ENCODE peak calls at places on chromosomes 7 and 10, in nine cellular contexts. O is Panc1, J is epithelial cell of esophagus, M is fibroblast of the aortic adventitia, P is progenitor cell of endocrine pancreas, H is GM20000, G is mucosa of descending colon, D is IMR-90, A is GM06990. W is an unnamed sample.

GRCh38 chr7:11689096-11689495 is 142.9 kb downstream of the THSD7A start:
- DNase-seq in P (no peak), M (no peak), H (no peak), O (no peak), D (no peak), G (no peak), J (no peak), A (no peak), W (no peak)

GRCh38 chr7:76310102-76310957 is 7.9 kb downstream of the HSPB1 start:
- DNase-seq in H (no peak), M (no peak), P (no peak), J (peak), O (no peak), D (no peak), G (no peak), A (no peak), W (no peak)

GRCh38 chr7:154892459-154892858 is 110.5 kb downstream of the PAXIP1 start:
- DNase-seq in M (no peak), G (no peak), J (no peak), A (no peak), H (no peak), D (no peak), O (no peak), P (no peak), W (no peak)

GRCh38 chr10:17109475-17110207 is 20.0 kb downstream of the CUBN start:
- DNase-seq in O (no peak), H (no peak), P (no peak), G (no peak), M (peak), A (no peak), D (peak), J (peak), W (no peak)

GRCh38 chr7:141073641-141074161 is at the start of gene TMEM178B:
- DNase-seq in P (peak), M (no peak), H (peak), G (no peak), D (no peak), J (no peak), A (no peak), O (no peak), W (peak)

GRCh38 chr7:22444181-22444966 is 55.6 kb downstream of the STEAP1B start:
- DNase-seq in J (peak), P (no peak), G (no peak), H (no peak), M (no peak), O (no peak), D (no peak), A (peak), W (no peak)

GRCh38 chr10:44828515-44829142 is 82.5 kb upstream of the TMEM72 start:
- DNase-seq in H (no peak), D (peak), J (no peak), A (no peak), M (no peak), P (no peak), G (no peak), O (no peak), W (no peak)

GRCh38 chr10:62467509-62467908 is 93.3 kb downstream of the ZNF365 start:
- DNase-seq in A (no peak), H (no peak), G (no peak), P (no peak), O (no peak), D (peak), M (peak), J (peak), W (no peak)

GRCh38 chr7:134640842-134641715 is 5.6 kb upstream of the BPGM start:
- DNase-seq in H (no peak), M (no peak), D (peak), O (no peak), G (no peak), A (no peak), J (no peak), P (no peak), W (no peak)

GRCh38 chr7:74475987-74476350 is 22.3 kb downstream of the GTF2IRD1 start:
- DNase-seq in M (no peak), D (no peak), P (no peak), H (no peak), O (no peak), G (no peak), J (peak), A (no peak), W (no peak)

GRCh38 chr7:41085244-41085643 is 617.6 kb downstream of the INHBA start:
- DNase-seq in M (peak), O (no peak), P (no peak), A (no peak), H (no peak), G (no peak), J (peak), D (peak), W (no peak)

GRCh38 chr10:78893217-78893616 is 175.5 kb upstream of the ZMIZ1 start:
- DNase-seq in M (no peak), D (no peak), O (no peak), A (no peak), J (no peak), P (peak), G (no peak), H (no peak), W (no peak)

GRCh38 chr7:96299496-96299895 is 22.4 kb downstream of the SLC25A13 start:
- DNase-seq in P (no peak), G (no peak), D (no peak), J (peak), H (no peak), A (no peak), O (no peak), M (no peak), W (no peak)

GRCh38 chr10:131928248-131929095 is 27.7 kb downstream of the PPP2R2D start:
- DNase-seq in A (peak), G (no peak), M (no peak), J (peak), H (peak), P (no peak), D (peak), O (no peak), W (no peak)

GRCh38 chr10:119022846-119023552 is 6.5 kb upstream of the NANOS1 start:
- DNase-seq in H (no peak), O (no peak), G (no peak), D (peak), M (peak), A (no peak), P (no peak), J (peak), W (no peak)

GRCh38 chr10:124093076-124093773 is at the start of gene CHST15:
- DNase-seq in G (peak), J (peak), H (peak), A (peak), D (no peak), O (peak), M (peak), P (peak), W (peak)

GRCh38 chr7:27868117-27868516 is 128.2 kb downstream of the TAX1BP1 start:
- DNase-seq in O (no peak), P (no peak), A (no peak), G (no peak), D (peak), J (peak), M (no peak), H (no peak), W (no peak)

GRCh38 chr7:26202019-26202985 is 757 bp downstream of the CBX3 start:
- DNase-seq in G (no peak), D (no peak), O (no peak), H (peak), A (no peak), P (peak), J (peak), M (no peak), W (no peak)

GRCh38 chr10:93695720-93696119 is 6.7 kb downstream of the FRA10AC1 start:
- DNase-seq in A (no peak), P (no peak), O (no peak), J (no peak), G (no peak), D (no peak), H (no peak), M (no peak), W (no peak)

GRCh38 chr10:131930586-131931330 is 29.9 kb downstream of the PPP2R2D start:
- DNase-seq in J (no peak), A (no peak), H (no peak), M (no peak), D (no peak), P (no peak), O (no peak), G (no peak), W (no peak)

GRCh38 chr7:32043688-32044087 is 26.5 kb downstream of the PDE1C start:
- DNase-seq in O (no peak), G (no peak), M (peak), J (no peak), P (no peak), H (no peak), D (peak), A (no peak), W (no peak)

GRCh38 chr10:80204193-80204714 is 1.1 kb downstream of the ANXA11 start:
- DNase-seq in G (peak), H (peak), O (no peak), A (no peak), P (no peak), D (no peak), M (no peak), J (peak), W (no peak)

GRCh38 chr7:124784879-124785818 is 19.6 kb upstream of the GPR37 start:
- DNase-seq in J (peak), G (no peak), A (no peak), H (peak), M (peak), D (peak), O (peak), P (no peak), W (no peak)

GRCh38 chr10:100890696-100891271 is 22.0 kb upstream of the SLF2 start:
- DNase-seq in H (no peak), G (no peak), D (peak), J (peak), P (no peak), O (no peak), A (no peak), M (peak), W (no peak)

GRCh38 chr7:90312745-90313144 is 8.4 kb downstream of the FAM237B start:
- DNase-seq in G (no peak), P (no peak), M (peak), O (no peak), A (no peak), J (peak), H (no peak), D (no peak), W (no peak)

GRCh38 chr7:113812881-113813280 is 105.9 kb downstream of the PPP1R3A start:
- DNase-seq in A (no peak), H (no peak), D (peak), P (no peak), M (no peak), G (no peak), J (no peak), O (no peak), W (no peak)

GRCh38 chr10:43981232-43981631 is 332.6 kb upstream of the ZNF32 start:
- DNase-seq in P (no peak), G (no peak), D (peak), H (no peak), M (peak), O (no peak), J (no peak), A (no peak), W (no peak)

GRCh38 chr7:112080974-112081373 is 125.2 kb downstream of the DOCK4 start:
- DNase-seq in G (no peak), M (no peak), O (peak), P (no peak), D (peak), H (no peak), A (peak), J (peak), W (no peak)

GRCh38 chr10:49348593-49348992 is 47.3 kb downstream of the DRGX start:
- DNase-seq in J (no peak), P (no peak), A (no peak), O (no peak), D (no peak), M (no peak), H (no peak), G (no peak), W (no peak)

GRCh38 chr7:99473315-99473596 is 566 bp downstream of the ZNF789 start:
- DNase-seq in O (no peak), M (peak), P (no peak), H (peak), J (peak), G (no peak), D (peak), A (no peak), W (no peak)

GRCh38 chr7:29611941-29612527 is 48.4 kb downstream of the PRR15 start:
- DNase-seq in H (no peak), G (no peak), M (no peak), D (no peak), A (no peak), P (no peak), J (no peak), O (no peak), W (no peak)

GRCh38 chr7:130875265-130875741 is 141.3 kb upstream of the KLF14 start:
- DNase-seq in D (peak), A (no peak), J (peak), G (no peak), M (no peak), O (no peak), H (peak), P (peak), W (no peak)

GRCh38 chr10:16756561-16757221 is 60.5 kb downstream of the RSU1 start:
- DNase-seq in J (no peak), P (no peak), O (no peak), H (no peak), M (peak), A (no peak), D (peak), G (no peak), W (no peak)

GRCh38 chr10:59176241-59177030 is at the start of gene PHYHIPL:
- DNase-seq in M (no peak), A (peak), O (no peak), J (peak), P (peak), D (no peak), H (peak), G (peak), W (no peak)

GRCh38 chr10:5552376-5553321 is 27.9 kb downstream of the CALML3 start:
- DNase-seq in H (no peak), O (no peak), D (no peak), G (peak), J (no peak), M (no peak), P (no peak), A (no peak), W (no peak)

GRCh38 chr10:5165738-5166137 is 19.2 kb downstream of the AKR1C8 start:
- DNase-seq in A (no peak), D (peak), O (no peak), M (peak), J (peak), G (no peak), P (no peak), H (no peak), W (no peak)

GRCh38 chr7:76122516-76123239 is 74.8 kb downstream of the MDH2 start:
- DNase-seq in G (no peak), A (no peak), P (no peak), H (no peak), J (no peak), D (no peak), M (no peak), O (no peak), W (no peak)

GRCh38 chr7:154985230-154985629 is 17.7 kb downstream of the PAXIP1 start:
- DNase-seq in J (no peak), O (no peak), G (no peak), P (no peak), D (no peak), M (no peak), A (no peak), H (no peak), W (no peak)

GRCh38 chr10:44591911-44592310 is 207.0 kb upstream of the CXCL12 start:
- DNase-seq in M (peak), J (no peak), D (no peak), G (no peak), O (no peak), P (no peak), H (no peak), A (no peak), W (no peak)

GRCh38 chr7:46970131-46970430 is 611.8 kb downstream of the TNS3 start:
- DNase-seq in A (no peak), O (no peak), G (no peak), J (no peak), M (no peak), H (no peak), D (no peak), P (no peak), W (no peak)
- TF ChIP-seq CTCF in A (no peak), O (no peak), G (no peak), J (no peak), M (no peak), H (no peak), D (no peak), P (no peak), W (no peak)

GRCh38 chr10:47359626-47360418 is 11.7 kb downstream of the RBP3 start:
- DNase-seq in M (no peak), H (no peak), O (no peak), D (no peak), J (no peak), P (no peak), G (no peak), A (no peak), W (no peak)

GRCh38 chr10:47360419-47361040 is 12.4 kb downstream of the RBP3 start:
- DNase-seq in D (no peak), J (peak), M (no peak), G (no peak), H (no peak), O (no peak), A (no peak), P (no peak), W (no peak)

GRCh38 chr10:47359101-47359500 is 10.9 kb downstream of the RBP3 start:
- DNase-seq in M (no peak), P (no peak), J (no peak), A (no peak), D (no peak), O (no peak), H (no peak), G (no peak), W (no peak)

GRCh38 chr10:47362199-47362598 is 14.0 kb downstream of the RBP3 start:
- DNase-seq in G (no peak), A (no peak), D (no peak), P (no peak), M (no peak), J (peak), H (no peak), O (no peak), W (no peak)

GRCh38 chr10:47361293-47361692 is 13.1 kb downstream of the RBP3 start:
- DNase-seq in M (peak), J (peak), O (no peak), D (peak), H (peak), P (peak), A (no peak), G (no peak), W (no peak)
- TF ChIP-seq CTCF in M (peak), J (peak), O (peak), D (peak), H (peak), P (peak), A (peak), G (peak), W (no peak)

DNA sequence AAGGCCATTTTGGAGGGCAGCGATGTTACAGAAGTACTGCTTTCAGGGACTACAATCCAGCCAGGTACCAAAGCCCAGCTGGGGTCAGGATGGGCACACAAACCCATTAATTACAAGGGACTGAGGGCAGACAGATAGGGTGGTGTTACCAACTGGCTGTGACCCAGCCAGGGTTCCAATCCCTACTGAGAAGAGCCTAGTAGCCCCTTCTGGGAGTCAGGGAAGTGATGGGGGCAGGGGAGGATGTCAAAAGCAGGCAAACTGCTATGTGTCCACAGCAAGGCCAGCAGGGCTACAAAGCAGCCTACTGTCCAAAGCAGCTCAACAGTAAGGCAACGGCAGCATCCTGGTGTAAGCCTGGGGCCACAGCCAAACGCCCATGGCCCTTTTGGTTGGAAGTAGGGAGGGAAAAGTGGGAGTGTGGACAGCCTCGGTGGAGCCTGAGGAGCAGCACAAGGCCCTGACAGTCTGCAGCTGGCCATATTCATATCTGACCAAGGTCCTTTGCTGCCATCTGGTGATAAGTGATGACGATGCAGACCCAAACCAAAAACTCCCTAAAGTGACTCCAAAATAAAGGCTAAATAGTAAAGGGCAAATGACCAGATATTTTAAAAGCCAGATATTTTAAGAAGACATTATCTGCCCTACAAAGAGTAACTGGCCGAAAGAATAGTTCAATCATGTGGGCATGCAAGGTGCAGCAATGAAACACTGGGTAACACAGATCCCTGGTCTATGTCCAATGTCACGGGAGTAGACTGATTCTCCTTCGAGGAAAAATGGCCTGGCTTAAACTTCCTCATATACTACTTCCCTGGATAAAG is 56.9 kb downstream of the XPNPEP1 start:
- DNase-seq in G (no peak), J (no peak), P (no peak), A (no peak), M (no peak), O (no peak), H (no peak), D (peak), W (no peak)
- TF ChIP-seq CTCF in G (no peak), J (peak), P (peak), A (peak), M (peak), O (peak), H (no peak), D (peak), W (no peak)

GRCh38 chr7:36565792-36566356 is 158.4 kb downstream of the AOAH start:
- DNase-seq in H (no peak), D (no peak), G (no peak), O (no peak), A (no peak), M (peak), J (no peak), P (no peak), W (no peak)

GRCh38 chr7:36570508-36571219 is 153.6 kb downstream of the AOAH start:
- DNase-seq in O (no peak), A (no peak), J (no peak), H (no peak), P (no peak), M (no peak), D (no peak), G (no peak), W (no peak)

GRCh38 chr7:36567699-36568436 is 156.4 kb downstream of the AOAH start:
- DNase-seq in G (no peak), H (no peak), A (no peak), P (no peak), J (no peak), D (no peak), M (no peak), O (no peak), W (no peak)

GRCh38 chr7:36564500-36564899 is 159.8 kb downstream of the AOAH start:
- DNase-seq in M (no peak), H (no peak), G (no peak), O (no peak), A (no peak), J (no peak), P (no peak), D (no peak), W (no peak)

GRCh38 chr7:36568437-36568818 is 155.9 kb downstream of the AOAH start:
- DNase-seq in A (no peak), M (no peak), H (no peak), G (no peak), D (no peak), P (no peak), O (no peak), J (no peak), W (no peak)
- TF ChIP-seq CTCF in A (no peak), M (no peak), H (no peak), G (no peak), D (no peak), P (no peak), O (no peak), J (no peak), W (no peak)

W was measured in activated B cell treated with CpG ODN at 0.5 μM for 24 hours.